ENCODE peak calls at places on chromosomes 11 and 22, in eight cellular contexts. One of them, this sample, is unnamed.

GRCh38 chr22:47168900-47169800 is 406.7 kb downstream of the TBC1D22A start:
- DNase-seq in OCI-LY7: no peak
- DNase-seq in AG04449: no peak
- DNase-seq in heart right ventricle: peak
- DNase-seq in mesenchymal stem cell: peak
- DNase-seq in CD8-positive, alpha-beta T cell: no peak
- DNase-seq in coronary artery: peak
- DNase-seq in mesendoderm: peak
- DNase-seq in this sample: peak

GRCh38 chr22:44658371-44658953 is 43.5 kb upstream of the PRR5 start:
- DNase-seq in OCI-LY7: no peak
- DNase-seq in CD8-positive, alpha-beta T cell: no peak
- DNase-seq in heart right ventricle: peak
- DNase-seq in mesenchymal stem cell: no peak
- DNase-seq in coronary artery: no peak
- DNase-seq in mesendoderm: no peak
- DNase-seq in AG04449: peak
- DNase-seq in this sample: peak

GRCh38 chr22:36585841-36586240 is 56.9 kb upstream of the EIF3D start:
- DNase-seq in AG04449: no peak
- DNase-seq in coronary artery: no peak
- DNase-seq in mesenchymal stem cell: no peak
- DNase-seq in heart right ventricle: no peak
- DNase-seq in CD8-positive, alpha-beta T cell: no peak
- DNase-seq in OCI-LY7: no peak
- DNase-seq in mesendoderm: peak
- DNase-seq in this sample: no peak

GRCh38 chr11:88231894-88232482 is 56.7 kb upstream of the RAB38 start:
- DNase-seq in mesendoderm: peak
- DNase-seq in AG04449: no peak
- DNase-seq in CD8-positive, alpha-beta T cell: no peak
- DNase-seq in coronary artery: no peak
- DNase-seq in heart right ventricle: no peak
- DNase-seq in OCI-LY7: peak
- DNase-seq in mesenchymal stem cell: peak
- DNase-seq in this sample: peak

GRCh38 chr22:50136431-50137047 is 34.0 kb upstream of the PANX2 start:
- DNase-seq in mesendoderm: no peak
- DNase-seq in CD8-positive, alpha-beta T cell: no peak
- DNase-seq in AG04449: no peak
- DNase-seq in mesenchymal stem cell: no peak
- DNase-seq in heart right ventricle: no peak
- DNase-seq in coronary artery: no peak
- DNase-seq in OCI-LY7: no peak
- DNase-seq in this sample: no peak

GRCh38 chr22:29375436-29376076 is 12.8 kb downstream of the AP1B1 start:
- DNase-seq in heart right ventricle: no peak
- DNase-seq in AG04449: no peak
- DNase-seq in coronary artery: no peak
- DNase-seq in mesendoderm: peak
- DNase-seq in mesenchymal stem cell: peak
- DNase-seq in OCI-LY7: no peak
- DNase-seq in CD8-positive, alpha-beta T cell: no peak
- DNase-seq in this sample: no peak

GRCh38 chr11:43558056-43558455 is 122.5 kb upstream of the HSD17B12 start:
- DNase-seq in coronary artery: no peak
- DNase-seq in OCI-LY7: no peak
- DNase-seq in mesenchymal stem cell: no peak
- DNase-seq in mesendoderm: no peak
- DNase-seq in heart right ventricle: no peak
- DNase-seq in CD8-positive, alpha-beta T cell: no peak
- DNase-seq in AG04449: no peak
- DNase-seq in this sample: no peak

GRCh38 chr11:61129608-61130523 is 27.6 kb downstream of the CD5 start:
- DNase-seq in mesenchymal stem cell: peak
- DNase-seq in CD8-positive, alpha-beta T cell: peak
- DNase-seq in heart right ventricle: peak
- DNase-seq in coronary artery: peak
- DNase-seq in mesendoderm: peak
- DNase-seq in OCI-LY7: peak
- DNase-seq in AG04449: peak
- DNase-seq in this sample: peak

GRCh38 chr11:69707156-69707555 is 3.3 kb upstream of the FGF19 start:
- DNase-seq in heart right ventricle: no peak
- DNase-seq in AG04449: no peak
- DNase-seq in mesendoderm: no peak
- DNase-seq in mesenchymal stem cell: no peak
- DNase-seq in coronary artery: no peak
- DNase-seq in CD8-positive, alpha-beta T cell: no peak
- DNase-seq in OCI-LY7: peak
- DNase-seq in this sample: no peak

GRCh38 chr22:45977003-45977395 is at the start of gene WNT7B:
- DNase-seq in OCI-LY7: no peak
- DNase-seq in AG04449: no peak
- DNase-seq in heart right ventricle: no peak
- DNase-seq in CD8-positive, alpha-beta T cell: no peak
- DNase-seq in coronary artery: no peak
- DNase-seq in mesendoderm: peak
- DNase-seq in mesenchymal stem cell: no peak
- DNase-seq in this sample: no peak

GRCh38 chr22:45976351-45977002 is 485 bp downstream of the WNT7B start:
- DNase-seq in coronary artery: no peak
- DNase-seq in CD8-positive, alpha-beta T cell: no peak
- DNase-seq in AG04449: no peak
- DNase-seq in mesenchymal stem cell: peak
- DNase-seq in heart right ventricle: no peak
- DNase-seq in mesendoderm: no peak
- DNase-seq in OCI-LY7: no peak
- DNase-seq in this sample: no peak

GRCh38 chr22:45978275-45978713 is 1.3 kb upstream of the WNT7B start:
- DNase-seq in OCI-LY7: no peak
- DNase-seq in mesendoderm: no peak
- DNase-seq in AG04449: no peak
- DNase-seq in heart right ventricle: no peak
- DNase-seq in CD8-positive, alpha-beta T cell: no peak
- DNase-seq in mesenchymal stem cell: no peak
- DNase-seq in coronary artery: no peak
- DNase-seq in this sample: no peak

GRCh38 chr22:45975266-45976161 is 1.4 kb downstream of the WNT7B start:
- DNase-seq in AG04449: no peak
- DNase-seq in OCI-LY7: no peak
- DNase-seq in coronary artery: no peak
- DNase-seq in mesendoderm: peak
- DNase-seq in CD8-positive, alpha-beta T cell: no peak
- DNase-seq in heart right ventricle: no peak
- DNase-seq in mesenchymal stem cell: no peak
- DNase-seq in this sample: no peak

GRCh38 chr22:45977551-45978274 is 751 bp upstream of the WNT7B start:
- DNase-seq in heart right ventricle: no peak
- DNase-seq in coronary artery: no peak
- DNase-seq in mesendoderm: peak
- DNase-seq in AG04449: no peak
- DNase-seq in OCI-LY7: no peak
- DNase-seq in CD8-positive, alpha-beta T cell: no peak
- DNase-seq in mesenchymal stem cell: peak
- DNase-seq in this sample: no peak
- H3K4me3 ChIP-seq in heart right ventricle: peak
- H3K4me3 ChIP-seq in coronary artery: peak
- H3K4me3 ChIP-seq in mesendoderm: no peak
- H3K4me3 ChIP-seq in AG04449: no peak
- H3K4me3 ChIP-seq in OCI-LY7: no peak
- H3K4me3 ChIP-seq in CD8-positive, alpha-beta T cell: no peak
- H3K4me3 ChIP-seq in mesenchymal stem cell: no peak
- H3K4me3 ChIP-seq in this sample: no peak

GRCh38 chr22:22618448-22618847 is 26.0 kb upstream of the GGTLC2 start:
- DNase-seq in CD8-positive, alpha-beta T cell: peak
- DNase-seq in coronary artery: no peak
- DNase-seq in mesendoderm: no peak
- DNase-seq in OCI-LY7: no peak
- DNase-seq in heart right ventricle: no peak
- DNase-seq in mesenchymal stem cell: no peak
- DNase-seq in AG04449: no peak
- DNase-seq in this sample: no peak
- H3K4me3 ChIP-seq in CD8-positive, alpha-beta T cell: no peak
- H3K4me3 ChIP-seq in coronary artery: no peak
- H3K4me3 ChIP-seq in mesendoderm: no peak
- H3K4me3 ChIP-seq in OCI-LY7: no peak
- H3K4me3 ChIP-seq in heart right ventricle: no peak
- H3K4me3 ChIP-seq in mesenchymal stem cell: no peak
- H3K4me3 ChIP-seq in AG04449: no peak
- H3K4me3 ChIP-seq in this sample: no peak

GRCh38 chr22:17116931-17117330 is 4.2 kb downstream of the TMEM121B start:
- DNase-seq in AG04449: no peak
- DNase-seq in mesendoderm: peak
- DNase-seq in heart right ventricle: no peak
- DNase-seq in coronary artery: no peak
- DNase-seq in CD8-positive, alpha-beta T cell: no peak
- DNase-seq in OCI-LY7: no peak
- DNase-seq in mesenchymal stem cell: no peak
- DNase-seq in this sample: no peak
- H3K4me3 ChIP-seq in AG04449: no peak
- H3K4me3 ChIP-seq in mesendoderm: no peak
- H3K4me3 ChIP-seq in heart right ventricle: no peak
- H3K4me3 ChIP-seq in coronary artery: no peak
- H3K4me3 ChIP-seq in CD8-positive, alpha-beta T cell: peak
- H3K4me3 ChIP-seq in OCI-LY7: no peak
- H3K4me3 ChIP-seq in mesenchymal stem cell: no peak
- H3K4me3 ChIP-seq in this sample: no peak

GRCh38 chr11:28106351-28107043 is 1.5 kb downstream of the KIF18A start:
- DNase-seq in heart right ventricle: no peak
- DNase-seq in mesenchymal stem cell: peak
- DNase-seq in coronary artery: no peak
- DNase-seq in CD8-positive, alpha-beta T cell: no peak
- DNase-seq in AG04449: no peak
- DNase-seq in OCI-LY7: no peak
- DNase-seq in mesendoderm: no peak
- DNase-seq in this sample: no peak
- H3K4me3 ChIP-seq in heart right ventricle: no peak
- H3K4me3 ChIP-seq in mesenchymal stem cell: no peak
- H3K4me3 ChIP-seq in coronary artery: no peak
- H3K4me3 ChIP-seq in CD8-positive, alpha-beta T cell: no peak
- H3K4me3 ChIP-seq in AG04449: peak
- H3K4me3 ChIP-seq in OCI-LY7: peak
- H3K4me3 ChIP-seq in mesendoderm: no peak
- H3K4me3 ChIP-seq in this sample: peak

GRCh38 chr11:16968196-16968595 is 46.0 kb downstream of the PLEKHA7 start:
- DNase-seq in mesendoderm: no peak
- DNase-seq in coronary artery: no peak
- DNase-seq in heart right ventricle: no peak
- DNase-seq in OCI-LY7: no peak
- DNase-seq in mesenchymal stem cell: no peak
- DNase-seq in AG04449: no peak
- DNase-seq in CD8-positive, alpha-beta T cell: no peak
- DNase-seq in this sample: no peak

GRCh38 chr11:16963316-16963876 is 50.8 kb downstream of the PLEKHA7 start:
- DNase-seq in mesenchymal stem cell: no peak
- DNase-seq in mesendoderm: no peak
- DNase-seq in AG04449: no peak
- DNase-seq in heart right ventricle: no peak
- DNase-seq in CD8-positive, alpha-beta T cell: no peak
- DNase-seq in coronary artery: no peak
- DNase-seq in OCI-LY7: no peak
- DNase-seq in this sample: no peak

GRCh38 chr11:16967347-16967662 is 46.9 kb downstream of the PLEKHA7 start:
- DNase-seq in heart right ventricle: no peak
- DNase-seq in mesendoderm: no peak
- DNase-seq in CD8-positive, alpha-beta T cell: no peak
- DNase-seq in OCI-LY7: no peak
- DNase-seq in AG04449: no peak
- DNase-seq in mesenchymal stem cell: no peak
- DNase-seq in coronary artery: no peak
- DNase-seq in this sample: no peak

GRCh38 chr11:16966633-16967346 is 47.4 kb downstream of the PLEKHA7 start:
- DNase-seq in mesendoderm: no peak
- DNase-seq in coronary artery: no peak
- DNase-seq in heart right ventricle: no peak
- DNase-seq in mesenchymal stem cell: no peak
- DNase-seq in CD8-positive, alpha-beta T cell: no peak
- DNase-seq in AG04449: no peak
- DNase-seq in OCI-LY7: no peak
- DNase-seq in this sample: no peak

DNA sequence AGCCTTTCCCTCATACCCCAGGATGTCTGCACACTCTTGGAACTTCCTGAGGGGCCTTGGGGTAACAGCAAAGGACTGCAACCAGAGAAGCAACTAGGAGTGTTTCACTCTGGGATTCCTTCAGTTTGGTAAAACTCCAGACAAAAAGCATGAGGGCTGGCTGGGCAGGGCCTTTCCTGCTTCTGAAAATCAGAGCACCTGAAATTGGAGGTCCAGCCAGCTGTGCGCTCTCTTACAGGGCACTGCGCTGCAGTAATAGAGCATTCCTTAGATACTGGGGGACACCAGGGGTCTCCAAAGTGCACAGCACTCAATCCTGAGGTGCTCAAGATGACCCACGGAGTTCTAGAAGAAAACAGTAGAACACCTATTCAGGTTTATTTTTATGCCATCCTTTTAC is 49.7 kb downstream of the PLEKHA7 start:
- DNase-seq in mesenchymal stem cell: no peak
- DNase-seq in CD8-positive, alpha-beta T cell: no peak
- DNase-seq in OCI-LY7: no peak
- DNase-seq in coronary artery: no peak
- DNase-seq in mesendoderm: no peak
- DNase-seq in heart right ventricle: no peak
- DNase-seq in AG04449: no peak
- DNase-seq in this sample: no peak
- H3K4me3 ChIP-seq in mesenchymal stem cell: no peak
- H3K4me3 ChIP-seq in CD8-positive, alpha-beta T cell: no peak
- H3K4me3 ChIP-seq in OCI-LY7: no peak
- H3K4me3 ChIP-seq in coronary artery: no peak
- H3K4me3 ChIP-seq in mesendoderm: no peak
- H3K4me3 ChIP-seq in heart right ventricle: no peak
- H3K4me3 ChIP-seq in AG04449: no peak
- H3K4me3 ChIP-seq in this sample: no peak

DNA sequence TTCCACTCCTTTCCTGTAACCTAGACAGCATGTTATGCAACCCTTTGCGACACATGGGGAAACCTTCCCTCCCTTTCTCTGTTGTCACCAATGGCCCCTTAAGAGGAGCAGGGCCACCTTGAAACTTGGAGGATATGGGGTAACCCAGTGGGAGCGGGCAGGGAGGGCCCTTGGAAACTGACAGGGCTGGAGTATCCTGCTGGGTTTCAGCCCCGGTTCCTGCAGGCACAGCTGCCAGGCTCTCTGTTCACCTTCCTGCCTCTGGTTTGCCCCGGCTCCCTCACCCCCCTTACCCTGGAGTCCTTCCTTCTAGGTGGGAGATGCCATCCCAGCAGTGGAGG is 1.5 kb downstream of the PRDX5 start:
- DNase-seq in mesenchymal stem cell: peak
- DNase-seq in heart right ventricle: no peak
- DNase-seq in CD8-positive, alpha-beta T cell: no peak
- DNase-seq in mesendoderm: no peak
- DNase-seq in coronary artery: no peak
- DNase-seq in AG04449: no peak
- DNase-seq in OCI-LY7: no peak
- DNase-seq in this sample: no peak
- H3K4me3 ChIP-seq in mesenchymal stem cell: no peak
- H3K4me3 ChIP-seq in heart right ventricle: no peak
- H3K4me3 ChIP-seq in CD8-positive, alpha-beta T cell: peak
- H3K4me3 ChIP-seq in mesendoderm: no peak
- H3K4me3 ChIP-seq in coronary artery: peak
- H3K4me3 ChIP-seq in AG04449: peak
- H3K4me3 ChIP-seq in OCI-LY7: peak
- H3K4me3 ChIP-seq in this sample: peak

This sample was measured in choroid plexus epithelial cell.